ENCODE peak calls at places on chromosome 21, in eight cellular contexts. D, Q, H, T, R, I, O and J are unnamed samples.

GRCh38 chr21:38823737-38824123 is 18.0 kb downstream of the ETS2 start:
- DNase-seq in D (no peak), Q (no peak), H (no peak), T (no peak), R (no peak), I (no peak), O (no peak), J (no peak)

GRCh38 chr21:16343776-16344175 is 614.0 kb downstream of the USP25 start:
- DNase-seq in D (no peak), Q (no peak), H (no peak), T (no peak), R (no peak), I (no peak), O (no peak), J (no peak)

GRCh38 chr21:14482165-14482564 is 64.0 kb downstream of the SAMSN1 start:
- DNase-seq in D (no peak), Q (no peak), H (no peak), T (no peak), R (no peak), I (no peak), O (no peak), J (no peak)

GRCh38 chr21:46325073-46325912 is 1.3 kb downstream of the PCNT start:
- DNase-seq in D (no peak), Q (peak; percentile 64), H (peak; percentile 19), T (peak; percentile 68), R (no peak), I (peak; percentile 14), O (peak; percentile 40), J (peak; percentile 59)

GRCh38 chr21:36587388-36587787 is 107.5 kb upstream of the CLDN14 start:
- DNase-seq in D (no peak), Q (no peak), H (no peak), T (no peak), R (no peak), I (no peak), O (peak; percentile 22), J (no peak)

GRCh38 chr21:44024895-44025353 is 12.8 kb downstream of the TRAPPC10 start:
- DNase-seq in D (no peak), Q (no peak), H (no peak), T (peak; percentile 45), R (peak; percentile 29), I (no peak), O (peak; percentile 76), J (peak; percentile 83)

GRCh38 chr21:43734830-43735229 is 15.9 kb downstream of the PDXK start:
- DNase-seq in D (no peak), Q (no peak), H (no peak), T (no peak), R (no peak), I (no peak), O (peak; percentile 72), J (peak; percentile 24)

GRCh38 chr21:37642493-37642892 is 273.8 kb downstream of the KCNJ6 start:
- DNase-seq in D (no peak), Q (peak; percentile 42), H (peak; percentile 7), T (no peak), R (no peak), I (no peak), O (no peak), J (no peak)

GRCh38 chr21:44854664-44855446 is 18.6 kb downstream of the PTTG1IP start:
- DNase-seq in D (no peak), Q (no peak), H (no peak), T (no peak), R (no peak), I (no peak), O (no peak), J (peak; percentile 64)

GRCh38 chr21:36693144-36694040 is 5.5 kb upstream of the SIM2 start:
- DNase-seq in D (no peak), Q (no peak), H (no peak), T (no peak), R (no peak), I (no peak), O (no peak), J (no peak)

GRCh38 chr21:42309753-42310213 is 5.4 kb downstream of the TFF3 start:
- DNase-seq in D (peak; percentile 50), Q (peak; percentile 85), H (peak; percentile 73), T (peak; percentile 38), R (no peak), I (peak; percentile 19), O (peak; percentile 12), J (peak; percentile 8)

GRCh38 chr21:40254540-40255455 is 387.6 kb downstream of the PCP4 start:
- DNase-seq in D (no peak), Q (no peak), H (no peak), T (no peak), R (no peak), I (no peak), O (no peak), J (no peak)

GRCh38 chr21:25974937-25975336 is 195.6 kb downstream of the APP start:
- DNase-seq in D (no peak), Q (no peak), H (no peak), T (no peak), R (no peak), I (no peak), O (no peak), J (no peak)